ENCODE peak calls at places on chromosomes 7 and 10, in seven cellular contexts. One of them, this sample, is unnamed.

GRCh38 chr10:125073996-125074395 is 86.4 kb downstream of the CTBP2 start:
- DNase-seq in testis: no peak
- DNase-seq in transverse colon: no peak
- DNase-seq in H54: no peak
- DNase-seq in stromal cell of bone marrow: no peak
- DNase-seq in tibial artery: no peak
- DNase-seq in GM12865: no peak
- DNase-seq in this sample: no peak

GRCh38 chr7:1452205-1452604 is 7.1 kb downstream of the MICALL2 start:
- DNase-seq in testis: no peak
- DNase-seq in tibial artery: no peak
- DNase-seq in GM12865: no peak
- DNase-seq in H54: no peak
- DNase-seq in transverse colon: no peak
- DNase-seq in stromal cell of bone marrow: no peak
- DNase-seq in this sample: peak

GRCh38 chr7:139422126-139422525 is 61.3 kb downstream of the KLRG2 start:
- DNase-seq in H54: no peak
- DNase-seq in GM12865: no peak
- DNase-seq in tibial artery: no peak
- DNase-seq in testis: no peak
- DNase-seq in transverse colon: no peak
- DNase-seq in stromal cell of bone marrow: no peak
- DNase-seq in this sample: no peak

GRCh38 chr10:130362308-130362761 is 226.1 kb downstream of the GLRX3 start:
- DNase-seq in stromal cell of bone marrow: no peak
- DNase-seq in GM12865: no peak
- DNase-seq in testis: peak
- DNase-seq in H54: no peak
- DNase-seq in transverse colon: no peak
- DNase-seq in tibial artery: no peak
- DNase-seq in this sample: peak

GRCh38 chr10:131207584-131208532 is 103.7 kb downstream of the TCERG1L start:
- DNase-seq in H54: no peak
- DNase-seq in stromal cell of bone marrow: no peak
- DNase-seq in testis: peak
- DNase-seq in GM12865: no peak
- DNase-seq in transverse colon: no peak
- DNase-seq in tibial artery: peak
- DNase-seq in this sample: peak

GRCh38 chr10:97333601-97334369 is 744 bp downstream of the FRAT2 start:
- DNase-seq in tibial artery: peak
- DNase-seq in H54: no peak
- DNase-seq in transverse colon: peak
- DNase-seq in GM12865: peak
- DNase-seq in testis: peak
- DNase-seq in stromal cell of bone marrow: no peak
- DNase-seq in this sample: peak

GRCh38 chr7:30845426-30846135 is 66.1 kb upstream of the AQP1 start:
- DNase-seq in tibial artery: peak
- DNase-seq in H54: peak
- DNase-seq in GM12865: no peak
- DNase-seq in testis: peak
- DNase-seq in transverse colon: no peak
- DNase-seq in stromal cell of bone marrow: peak
- DNase-seq in this sample: no peak

GRCh38 chr7:100632951-100633717 is 8.2 kb downstream of the TFR2 start:
- DNase-seq in stromal cell of bone marrow: no peak
- DNase-seq in H54: no peak
- DNase-seq in transverse colon: peak
- DNase-seq in tibial artery: no peak
- DNase-seq in GM12865: peak
- DNase-seq in testis: peak
- DNase-seq in this sample: no peak

GRCh38 chr10:80542053-80542452 is 4.4 kb downstream of the SH2D4B start:
- DNase-seq in tibial artery: no peak
- DNase-seq in stromal cell of bone marrow: no peak
- DNase-seq in transverse colon: no peak
- DNase-seq in testis: no peak
- DNase-seq in H54: no peak
- DNase-seq in GM12865: no peak
- DNase-seq in this sample: no peak

GRCh38 chr7:27112361-27112760 is 9.9 kb upstream of the HOXA2 start:
- DNase-seq in testis: no peak
- DNase-seq in stromal cell of bone marrow: no peak
- DNase-seq in H54: no peak
- DNase-seq in GM12865: no peak
- DNase-seq in transverse colon: no peak
- DNase-seq in tibial artery: no peak
- DNase-seq in this sample: no peak

GRCh38 chr7:135843214-135843613 is 94.6 kb upstream of the FAM180A start:
- DNase-seq in GM12865: peak
- DNase-seq in stromal cell of bone marrow: no peak
- DNase-seq in testis: no peak
- DNase-seq in transverse colon: no peak
- DNase-seq in tibial artery: no peak
- DNase-seq in H54: no peak
- DNase-seq in this sample: no peak

GRCh38 chr10:19719320-19719719 is 96.9 kb upstream of the PLXDC2 start:
- DNase-seq in testis: no peak
- DNase-seq in transverse colon: no peak
- DNase-seq in tibial artery: no peak
- DNase-seq in GM12865: no peak
- DNase-seq in H54: no peak
- DNase-seq in stromal cell of bone marrow: peak
- DNase-seq in this sample: no peak

GRCh38 chr7:69893915-69894314 is 295.6 kb downstream of the AUTS2 start:
- DNase-seq in tibial artery: no peak
- DNase-seq in testis: peak
- DNase-seq in transverse colon: no peak
- DNase-seq in GM12865: peak
- DNase-seq in stromal cell of bone marrow: peak
- DNase-seq in H54: no peak
- DNase-seq in this sample: no peak

GRCh38 chr10:5234106-5234877 is 37.7 kb downstream of the AKR1C4 start:
- DNase-seq in transverse colon: peak
- DNase-seq in testis: peak
- DNase-seq in stromal cell of bone marrow: peak
- DNase-seq in GM12865: no peak
- DNase-seq in tibial artery: no peak
- DNase-seq in H54: no peak
- DNase-seq in this sample: peak

GRCh38 chr7:99375070-99375807 is 709 bp downstream of the ARPC1B start:
- DNase-seq in GM12865: peak
- DNase-seq in transverse colon: peak
- DNase-seq in tibial artery: peak
- DNase-seq in H54: peak
- DNase-seq in testis: peak
- DNase-seq in stromal cell of bone marrow: peak
- DNase-seq in this sample: peak

GRCh38 chr7:23530901-23531793 is 634 bp downstream of the TRA2A start:
- DNase-seq in GM12865: peak
- DNase-seq in transverse colon: peak
- DNase-seq in H54: peak
- DNase-seq in tibial artery: no peak
- DNase-seq in testis: peak
- DNase-seq in stromal cell of bone marrow: peak
- DNase-seq in this sample: peak

GRCh38 chr7:127833641-127834040 is 181.6 kb downstream of the SND1 start:
- DNase-seq in stromal cell of bone marrow: peak
- DNase-seq in H54: no peak
- DNase-seq in testis: no peak
- DNase-seq in transverse colon: no peak
- DNase-seq in GM12865: no peak
- DNase-seq in tibial artery: no peak
- DNase-seq in this sample: no peak

GRCh38 chr10:17454181-17454800 is at the start of gene ST8SIA6:
- DNase-seq in testis: peak
- DNase-seq in stromal cell of bone marrow: peak
- DNase-seq in tibial artery: no peak
- DNase-seq in H54: peak
- DNase-seq in GM12865: peak
- DNase-seq in transverse colon: peak
- DNase-seq in this sample: peak

GRCh38 chr7:114820993-114821945 is 100.6 kb upstream of the MDFIC start:
- DNase-seq in GM12865: no peak
- DNase-seq in H54: no peak
- DNase-seq in stromal cell of bone marrow: peak
- DNase-seq in transverse colon: no peak
- DNase-seq in testis: no peak
- DNase-seq in tibial artery: no peak
- DNase-seq in this sample: no peak

GRCh38 chr7:107998150-107998549 is 4.8 kb downstream of the LAMB1 start:
- DNase-seq in testis: no peak
- DNase-seq in GM12865: no peak
- DNase-seq in H54: no peak
- DNase-seq in tibial artery: no peak
- DNase-seq in stromal cell of bone marrow: no peak
- DNase-seq in transverse colon: no peak
- DNase-seq in this sample: no peak

GRCh38 chr10:98433881-98434732 is 12.6 kb downstream of the HPS1 start:
- DNase-seq in H54: peak
- DNase-seq in testis: no peak
- DNase-seq in GM12865: no peak
- DNase-seq in stromal cell of bone marrow: no peak
- DNase-seq in tibial artery: no peak
- DNase-seq in transverse colon: no peak
- DNase-seq in this sample: no peak